ENCODE peak calls at places on chromosomes 2 and 18, in five cellular contexts. One of them, this sample, is unnamed.

GRCh38 chr2:109364212-109364611 is 235.2 kb downstream of the SH3RF3 start:
- DNase-seq in testis: no peak
- DNase-seq in small intestine: no peak
- DNase-seq in CD4-positive, alpha-beta memory T cell: no peak
- DNase-seq in CD8-positive, alpha-beta memory T cell: no peak
- DNase-seq in this sample: no peak

GRCh38 chr2:189115126-189115525 is 64.4 kb downstream of the COL5A2 start:
- DNase-seq in small intestine: no peak
- DNase-seq in CD4-positive, alpha-beta memory T cell: no peak
- DNase-seq in testis: no peak
- DNase-seq in CD8-positive, alpha-beta memory T cell: no peak
- DNase-seq in this sample: no peak

GRCh38 chr2:60530228-60530627 is 23.2 kb downstream of the BCL11A start:
- DNase-seq in CD4-positive, alpha-beta memory T cell: no peak
- DNase-seq in testis: no peak
- DNase-seq in CD8-positive, alpha-beta memory T cell: no peak
- DNase-seq in small intestine: peak; percentile 85
- DNase-seq in this sample: no peak

GRCh38 chr2:226048625-226049024 is 649.1 kb downstream of the NYAP2 start:
- DNase-seq in small intestine: no peak
- DNase-seq in CD4-positive, alpha-beta memory T cell: no peak
- DNase-seq in testis: no peak
- DNase-seq in CD8-positive, alpha-beta memory T cell: no peak
- DNase-seq in this sample: peak; percentile 1

GRCh38 chr2:240919161-240919781 is 13.1 kb downstream of the CROCC2 start:
- DNase-seq in small intestine: no peak
- DNase-seq in CD8-positive, alpha-beta memory T cell: peak; percentile 44
- DNase-seq in CD4-positive, alpha-beta memory T cell: no peak
- DNase-seq in testis: peak; percentile 11
- DNase-seq in this sample: peak; percentile 47

GRCh38 chr2:112301171-112301584 is 25.8 kb downstream of the ZC3H6 start:
- DNase-seq in small intestine: no peak
- DNase-seq in CD8-positive, alpha-beta memory T cell: no peak
- DNase-seq in testis: no peak
- DNase-seq in CD4-positive, alpha-beta memory T cell: no peak
- DNase-seq in this sample: no peak

GRCh38 chr2:215870986-215871385 is 142.4 kb downstream of the MREG start:
- DNase-seq in CD4-positive, alpha-beta memory T cell: no peak
- DNase-seq in CD8-positive, alpha-beta memory T cell: no peak
- DNase-seq in small intestine: no peak
- DNase-seq in testis: no peak
- DNase-seq in this sample: peak; percentile 44

GRCh38 chr2:29806461-29806860 is 114.9 kb downstream of the ALK start:
- DNase-seq in testis: no peak
- DNase-seq in CD8-positive, alpha-beta memory T cell: no peak
- DNase-seq in CD4-positive, alpha-beta memory T cell: no peak
- DNase-seq in small intestine: no peak
- DNase-seq in this sample: no peak

GRCh38 chr2:110883401-110883800 is 151.0 kb downstream of the ACOXL start:
- DNase-seq in CD4-positive, alpha-beta memory T cell: no peak
- DNase-seq in testis: no peak
- DNase-seq in small intestine: no peak
- DNase-seq in CD8-positive, alpha-beta memory T cell: no peak
- DNase-seq in this sample: no peak

GRCh38 chr2:121245913-121246312 is 39.1 kb downstream of the TFCP2L1 start:
- DNase-seq in CD4-positive, alpha-beta memory T cell: no peak
- DNase-seq in CD8-positive, alpha-beta memory T cell: no peak
- DNase-seq in testis: no peak
- DNase-seq in small intestine: no peak
- DNase-seq in this sample: no peak

GRCh38 chr2:121129692-121130091 is 155.3 kb downstream of the TFCP2L1 start:
- DNase-seq in CD4-positive, alpha-beta memory T cell: no peak
- DNase-seq in testis: no peak
- DNase-seq in small intestine: no peak
- DNase-seq in CD8-positive, alpha-beta memory T cell: no peak
- DNase-seq in this sample: no peak

GRCh38 chr2:118014492-118014824 is 588 bp upstream of the CCDC93 start:
- DNase-seq in CD8-positive, alpha-beta memory T cell: peak; percentile 48
- DNase-seq in testis: peak; percentile 23
- DNase-seq in small intestine: no peak
- DNase-seq in CD4-positive, alpha-beta memory T cell: no peak
- DNase-seq in this sample: peak; percentile 55

GRCh38 chr2:57753636-57754035 is 293.0 kb upstream of the VRK2 start:
- DNase-seq in CD8-positive, alpha-beta memory T cell: no peak
- DNase-seq in testis: no peak
- DNase-seq in CD4-positive, alpha-beta memory T cell: no peak
- DNase-seq in small intestine: no peak
- DNase-seq in this sample: no peak

GRCh38 chr2:158297606-158298005 is 158.9 kb downstream of the CCDC148 start:
- DNase-seq in small intestine: no peak
- DNase-seq in testis: no peak
- DNase-seq in CD8-positive, alpha-beta memory T cell: no peak
- DNase-seq in CD4-positive, alpha-beta memory T cell: no peak
- DNase-seq in this sample: no peak

GRCh38 chr18:73735836-73736235 is 411.8 kb downstream of the FBXO15 start:
- DNase-seq in CD4-positive, alpha-beta memory T cell: no peak
- DNase-seq in small intestine: no peak
- DNase-seq in CD8-positive, alpha-beta memory T cell: no peak
- DNase-seq in testis: no peak
- DNase-seq in this sample: no peak

GRCh38 chr2:226354434-226354833 is 445.2 kb downstream of the IRS1 start:
- DNase-seq in CD8-positive, alpha-beta memory T cell: no peak
- DNase-seq in small intestine: no peak
- DNase-seq in testis: no peak
- DNase-seq in CD4-positive, alpha-beta memory T cell: no peak
- DNase-seq in this sample: no peak

GRCh38 chr2:191376981-191377629 is 131.9 kb downstream of the MYO1B start:
- DNase-seq in CD8-positive, alpha-beta memory T cell: no peak
- DNase-seq in small intestine: peak; percentile 94
- DNase-seq in CD4-positive, alpha-beta memory T cell: no peak
- DNase-seq in testis: peak; percentile 54
- DNase-seq in this sample: no peak

GRCh38 chr2:18546586-18546985 is 13.9 kb downstream of the RDH14 start:
- DNase-seq in CD8-positive, alpha-beta memory T cell: no peak
- DNase-seq in small intestine: no peak
- DNase-seq in testis: no peak
- DNase-seq in CD4-positive, alpha-beta memory T cell: peak; percentile 12
- DNase-seq in this sample: peak; percentile 3

GRCh38 chr2:241813806-241814570 is 5.0 kb downstream of the NEU4 start:
- DNase-seq in CD4-positive, alpha-beta memory T cell: peak; percentile 77
- DNase-seq in small intestine: no peak
- DNase-seq in testis: no peak
- DNase-seq in CD8-positive, alpha-beta memory T cell: peak; percentile 49
- DNase-seq in this sample: peak; percentile 61

GRCh38 chr2:10798783-10799182 is 13.8 kb downstream of the PDIA6 start:
- DNase-seq in CD8-positive, alpha-beta memory T cell: no peak
- DNase-seq in small intestine: no peak
- DNase-seq in CD4-positive, alpha-beta memory T cell: no peak
- DNase-seq in testis: no peak
- DNase-seq in this sample: peak; percentile 53

GRCh38 chr2:28952806-28953190 is 28.3 kb upstream of the TOGARAM2 start:
- DNase-seq in small intestine: peak; percentile 9
- DNase-seq in CD4-positive, alpha-beta memory T cell: no peak
- DNase-seq in testis: peak; percentile 41
- DNase-seq in CD8-positive, alpha-beta memory T cell: no peak
- DNase-seq in this sample: no peak

GRCh38 chr2:67453365-67453764 is 56.2 kb downstream of the ETAA1 start:
- DNase-seq in small intestine: no peak
- DNase-seq in CD4-positive, alpha-beta memory T cell: no peak
- DNase-seq in CD8-positive, alpha-beta memory T cell: no peak
- DNase-seq in testis: no peak
- DNase-seq in this sample: no peak

GRCh38 chr2:198441876-198442275 is 637.5 kb downstream of the PLCL1 start:
- DNase-seq in small intestine: no peak
- DNase-seq in CD8-positive, alpha-beta memory T cell: no peak
- DNase-seq in CD4-positive, alpha-beta memory T cell: no peak
- DNase-seq in testis: no peak
- DNase-seq in this sample: no peak

GRCh38 chr18:21741511-21742322 is 1.1 kb downstream of the MIB1 start:
- DNase-seq in small intestine: peak; percentile 14
- DNase-seq in testis: peak; percentile 40
- DNase-seq in CD8-positive, alpha-beta memory T cell: peak; percentile 58
- DNase-seq in CD4-positive, alpha-beta memory T cell: no peak
- DNase-seq in this sample: no peak

GRCh38 chr2:17966793-17967192 is 88.3 kb downstream of the KCNS3 start:
- DNase-seq in testis: no peak
- DNase-seq in CD8-positive, alpha-beta memory T cell: no peak
- DNase-seq in small intestine: no peak
- DNase-seq in CD4-positive, alpha-beta memory T cell: no peak
- DNase-seq in this sample: no peak

GRCh38 chr2:106900130-106900529 is 14.2 kb upstream of the ST6GAL2 start:
- DNase-seq in small intestine: no peak
- DNase-seq in CD8-positive, alpha-beta memory T cell: no peak
- DNase-seq in CD4-positive, alpha-beta memory T cell: no peak
- DNase-seq in testis: no peak
- DNase-seq in this sample: no peak

GRCh38 chr18:9549405-9549804 is 65.0 kb downstream of the PPP4R1 start:
- DNase-seq in CD8-positive, alpha-beta memory T cell: no peak
- DNase-seq in small intestine: no peak
- DNase-seq in testis: no peak
- DNase-seq in CD4-positive, alpha-beta memory T cell: no peak
- DNase-seq in this sample: no peak

DNA sequence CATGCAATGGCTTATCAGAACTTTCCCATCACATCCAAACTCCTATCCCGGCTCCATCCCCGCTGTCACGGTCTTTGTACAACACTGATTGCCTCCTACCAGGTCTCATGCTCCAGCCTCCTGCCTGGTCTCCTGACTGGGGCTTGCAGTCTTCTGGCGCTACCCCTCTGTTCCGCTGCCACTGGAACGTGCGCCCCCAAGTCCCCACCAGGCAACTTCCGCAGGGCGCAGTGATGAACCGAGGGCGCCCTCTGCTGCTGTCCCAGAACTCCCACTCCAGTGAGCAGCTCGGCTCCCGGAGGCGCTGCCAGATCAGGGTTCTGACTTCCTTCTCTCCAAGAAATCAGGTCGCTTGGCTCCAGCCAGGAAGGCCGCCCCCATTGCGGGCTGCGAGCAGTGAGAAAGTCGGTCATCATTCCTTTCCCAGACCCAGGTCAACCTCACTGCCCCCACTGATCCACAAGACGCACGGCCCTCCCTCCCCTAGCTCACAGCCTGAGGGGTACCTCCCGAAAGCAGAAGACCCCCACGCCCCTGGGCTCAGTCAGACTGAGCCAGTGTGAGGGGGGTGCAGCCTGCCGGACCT is 43.9 kb upstream of the RAB11FIP5 start:
- DNase-seq in testis: peak; percentile 72
- DNase-seq in CD8-positive, alpha-beta memory T cell: peak; percentile 51
- DNase-seq in CD4-positive, alpha-beta memory T cell: peak; percentile 26
- DNase-seq in small intestine: peak; percentile 25
- DNase-seq in this sample: peak; percentile 91
- H3K4me3 ChIP-seq in testis: no peak overlapping the region
- H3K4me3 ChIP-seq in CD8-positive, alpha-beta memory T cell: no peak overlapping the region
- H3K4me3 ChIP-seq in CD4-positive, alpha-beta memory T cell: no peak overlapping the region
- H3K4me3 ChIP-seq in small intestine: no peak overlapping the region
- H3K4me3 ChIP-seq in this sample: peak overlapping the region; percentile 32

DNA sequence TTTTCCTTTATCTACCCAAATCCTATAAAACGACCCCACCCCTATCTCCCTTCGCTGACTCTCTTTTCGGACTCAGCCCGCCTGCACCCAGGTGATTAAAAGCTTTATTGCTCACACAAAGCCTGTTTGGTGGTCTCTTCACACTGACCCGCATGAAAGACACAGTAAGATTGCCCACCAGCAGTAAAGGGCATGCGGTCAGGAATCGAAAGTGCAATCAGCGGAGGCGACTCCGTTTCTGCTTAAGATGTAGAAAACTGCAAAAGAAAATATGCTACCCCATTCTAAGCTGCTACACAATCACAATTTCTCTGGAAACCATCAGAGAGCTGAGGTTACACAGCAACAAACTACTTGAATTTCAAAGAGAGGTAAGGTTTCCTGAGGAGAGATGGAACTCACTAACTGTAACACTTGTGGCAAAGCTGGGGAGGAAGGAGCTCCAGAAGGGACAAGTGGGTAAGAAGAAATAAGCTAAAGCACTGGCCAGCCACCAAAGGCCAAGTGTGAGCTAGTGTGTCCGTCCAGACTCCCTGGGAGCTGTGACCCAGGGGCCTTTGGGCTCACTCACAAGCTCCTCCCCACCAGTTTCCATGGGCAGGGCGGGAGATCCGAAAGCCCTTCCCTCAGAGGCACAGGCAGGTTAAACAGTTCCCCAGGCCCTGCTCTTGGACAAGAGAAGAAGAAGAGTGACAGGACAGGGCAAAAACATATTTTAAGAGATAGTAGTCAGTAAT is 72.8 kb upstream of the TGFA start:
- DNase-seq in small intestine: no peak
- DNase-seq in CD4-positive, alpha-beta memory T cell: no peak
- DNase-seq in CD8-positive, alpha-beta memory T cell: no peak
- DNase-seq in testis: no peak
- DNase-seq in this sample: no peak
- H3K27me3 ChIP-seq in small intestine: no peaks in the 10 kb centered on the region
- H3K27me3 ChIP-seq in CD4-positive, alpha-beta memory T cell: no peaks in the 10 kb centered on the region
- H3K27me3 ChIP-seq in CD8-positive, alpha-beta memory T cell: no peaks in the 10 kb centered on the region
- H3K27me3 ChIP-seq in testis: no peaks in the 10 kb centered on the region
- H3K27me3 ChIP-seq in this sample: no peaks in the 10 kb centered on the region

GRCh38 chr2:127763776-127764175 is 47.2 kb downstream of the WDR33 start:
- DNase-seq in small intestine: no peak
- DNase-seq in CD8-positive, alpha-beta memory T cell: no peak
- DNase-seq in testis: no peak
- DNase-seq in CD4-positive, alpha-beta memory T cell: no peak
- DNase-seq in this sample: no peak
- H3K36me3 ChIP-seq in small intestine: peaks cover 28% of the 10 kb centered on the region
- H3K36me3 ChIP-seq in CD8-positive, alpha-beta memory T cell: peaks cover 57% of the 10 kb centered on the region
- H3K36me3 ChIP-seq in testis: no peaks in the 10 kb centered on the region
- H3K36me3 ChIP-seq in CD4-positive, alpha-beta memory T cell: peaks cover 32% of the 10 kb centered on the region
- H3K36me3 ChIP-seq in this sample: peaks cover 18% of the 10 kb centered on the region

DNA sequence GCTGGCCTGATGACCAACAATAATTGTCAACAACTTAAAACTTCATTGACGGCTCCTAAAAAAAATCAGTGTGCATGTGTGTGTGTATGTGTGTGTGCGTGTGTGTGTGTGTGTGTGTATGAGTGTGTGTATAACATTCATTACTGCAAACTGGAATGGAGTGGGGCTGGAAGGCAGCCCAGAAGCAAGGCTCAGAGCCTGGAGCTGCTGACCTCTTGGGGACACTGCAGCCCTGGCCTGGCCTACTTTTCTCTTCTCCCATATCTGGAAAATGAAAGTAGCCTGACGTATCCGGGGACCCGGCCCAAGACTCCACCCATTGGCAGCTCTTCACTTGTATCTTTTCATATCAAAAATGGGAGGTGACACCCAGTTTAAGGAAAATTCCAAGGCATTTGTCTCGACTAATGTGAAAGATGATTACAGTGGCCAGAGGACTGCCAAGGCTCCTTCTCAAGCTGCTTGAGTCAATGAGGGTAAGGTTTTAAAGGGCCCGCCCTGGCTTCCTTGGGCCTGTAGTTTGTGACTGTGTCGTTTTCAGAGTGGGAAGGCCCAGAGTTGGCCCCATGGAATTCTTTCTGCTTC is 72.4 kb upstream of the IL1R1 start:
- DNase-seq in CD8-positive, alpha-beta memory T cell: no peak
- DNase-seq in CD4-positive, alpha-beta memory T cell: no peak
- DNase-seq in testis: peak; percentile 95
- DNase-seq in small intestine: no peak
- DNase-seq in this sample: no peak
- H3K4me3 ChIP-seq in CD8-positive, alpha-beta memory T cell: no peak overlapping the region
- H3K4me3 ChIP-seq in CD4-positive, alpha-beta memory T cell: no peak overlapping the region
- H3K4me3 ChIP-seq in testis: no peak overlapping the region
- H3K4me3 ChIP-seq in small intestine: no peak overlapping the region
- H3K4me3 ChIP-seq in this sample: no peak overlapping the region

GRCh38 chr18:47249602-47250001 is 1.9 kb downstream of the SKOR2 start:
- DNase-seq in small intestine: no peak
- DNase-seq in CD8-positive, alpha-beta memory T cell: no peak
- DNase-seq in CD4-positive, alpha-beta memory T cell: no peak
- DNase-seq in testis: no peak
- DNase-seq in this sample: no peak
- H3K27me3 ChIP-seq in small intestine: peaks cover 9% of the 10 kb centered on the region
- H3K27me3 ChIP-seq in CD8-positive, alpha-beta memory T cell: peaks cover 31% of the 10 kb centered on the region
- H3K27me3 ChIP-seq in CD4-positive, alpha-beta memory T cell: peaks cover 48% of the 10 kb centered on the region
- H3K27me3 ChIP-seq in testis: peaks cover 6% of the 10 kb centered on the region
- H3K27me3 ChIP-seq in this sample: peaks cover 90% of the 10 kb centered on the region